ENCODE peak calls at places on chromosomes 6 and 20, in five cellular contexts. R is tibial nerve; C is tibial artery; G is CD8-positive, alpha-beta T cell; K is PC-3. M is an unnamed sample. For H3K9me3, the result is how much of the 10 kb centered on the place peaks cover.

GRCh38 chr6:123945386-123945785 is 141.7 kb downstream of the NKAIN2 start:
- DNase-seq in R (no peak), K (no peak), C (no peak), G (no peak), M (no peak)

GRCh38 chr6:72524011-72524645 is 97.7 kb upstream of the KCNQ5 start:
- DNase-seq in C (no peak), R (no peak), G (no peak), K (no peak), M (no peak)

GRCh38 chr6:141463237-141463977 is 669.3 kb upstream of the GJE1 start:
- DNase-seq in K (peak), R (no peak), G (no peak), C (no peak), M (no peak)

GRCh38 chr6:30981942-30982772 is 1.4 kb upstream of the MUC21 start:
- DNase-seq in R (peak), K (peak), C (peak), G (no peak), M (no peak)

GRCh38 chr6:151807513-151808330 is at the start of gene ESR1:
- DNase-seq in K (peak), R (peak), G (no peak), C (peak), M (peak)

GRCh38 chr6:167317172-167317571 is 7.7 kb upstream of the TTLL2 start:
- DNase-seq in K (no peak), C (no peak), G (no peak), R (no peak), M (no peak)

GRCh38 chr6:11317885-11318771 is 85.7 kb upstream of the NEDD9 start:
- DNase-seq in C (no peak), K (peak), R (peak), G (peak), M (peak)

GRCh38 chr20:22623211-22623610 is 38.8 kb upstream of the FOXA2 start:
- DNase-seq in G (no peak), C (no peak), R (no peak), K (peak), M (no peak)

GRCh38 chr6:814378-815347 is 121.7 kb upstream of the EXOC2 start:
- DNase-seq in C (no peak), G (no peak), R (no peak), K (no peak), M (no peak)

GRCh38 chr6:53916804-53917463 is 122.1 kb downstream of the LRRC1 start:
- DNase-seq in G (no peak), K (no peak), R (no peak), C (no peak), M (no peak)

GRCh38 chr20:21398505-21399057 is 1.3 kb upstream of the NKX2-4 start:
- DNase-seq in C (no peak), R (no peak), G (no peak), K (no peak), M (no peak)

GRCh38 chr6:7673063-7673536 is 52.8 kb upstream of the BMP6 start:
- DNase-seq in G (no peak), C (peak), K (peak), R (peak), M (peak)

GRCh38 chr20:54292186-54292585 is 84.3 kb downstream of the PFDN4 start:
- DNase-seq in K (peak), G (no peak), C (no peak), R (no peak), M (no peak)

GRCh38 chr20:13739726-13740649 is 44.7 kb downstream of the ESF1 start:
- DNase-seq in K (no peak), C (no peak), G (no peak), R (no peak), M (no peak)

GRCh38 chr6:36249010-36249409 is 20.9 kb upstream of the PNPLA1 start:
- DNase-seq in C (no peak), R (no peak), G (no peak), K (peak), M (no peak)

GRCh38 chr20:32922466-32922865 is 63.7 kb downstream of the EFCAB8 start:
- DNase-seq in C (no peak), G (no peak), K (no peak), R (no peak), M (no peak)

GRCh38 chr6:36577298-36577697 is 16.9 kb upstream of the SRSF3 start:
- DNase-seq in R (peak), K (peak), C (no peak), G (no peak), M (no peak)

GRCh38 chr6:108839068-108839467 is 9.2 kb upstream of the ARMC2 start:
- DNase-seq in K (no peak), R (no peak), G (no peak), C (no peak), M (no peak)

GRCh38 chr6:89925826-89926225 is 31.6 kb downstream of the GJA10 start:
- DNase-seq in K (peak), R (no peak), G (no peak), C (no peak), M (no peak)

GRCh38 chr20:23889775-23890187 is 10.2 kb upstream of the CST5 start:
- DNase-seq in C (no peak), K (peak), R (no peak), G (peak), M (peak)

GRCh38 chr20:1907586-1907985 is 12.4 kb downstream of the SIRPA start:
- DNase-seq in R (no peak), G (no peak), K (no peak), C (no peak), M (no peak)

GRCh38 chr20:58536289-58536688 is 21.1 kb upstream of the APCDD1L start:
- DNase-seq in R (no peak), G (no peak), C (no peak), K (no peak), M (no peak)
- H3K9me3 ChIP-seq in R (under half), G (under half), C (under half), K (under half), M (under half)

GRCh38 chr6:106857771-106858652 is 116.5 kb downstream of the CD24 start:
- DNase-seq in K (no peak), C (no peak), R (no peak), G (no peak), M (no peak)
- H3K9me3 ChIP-seq in K (under half), C (under half), R (under half), G (under half), M (under half)

GRCh38 chr6:169934699-169935347 is 183.4 kb downstream of the ERMARD start:
- DNase-seq in R (no peak), G (no peak), C (no peak), K (no peak), M (no peak)

GRCh38 chr6:169937389-169938261 is 186.2 kb downstream of the ERMARD start:
- DNase-seq in G (no peak), K (no peak), C (no peak), R (no peak), M (no peak)

GRCh38 chr6:169935861-169936260 is 184.4 kb downstream of the ERMARD start:
- DNase-seq in R (no peak), C (no peak), K (no peak), G (no peak), M (no peak)

GRCh38 chr6:169935348-169935718 is 183.9 kb downstream of the ERMARD start:
- DNase-seq in G (no peak), R (no peak), K (peak), C (no peak), M (no peak)

GRCh38 chr6:169936355-169936975 is 185.0 kb downstream of the ERMARD start:
- DNase-seq in G (no peak), R (no peak), C (no peak), K (no peak), M (no peak)
- H3K9me3 ChIP-seq in G (under half), R (under half), C (under half), K (under half), M (under half)

DNA sequence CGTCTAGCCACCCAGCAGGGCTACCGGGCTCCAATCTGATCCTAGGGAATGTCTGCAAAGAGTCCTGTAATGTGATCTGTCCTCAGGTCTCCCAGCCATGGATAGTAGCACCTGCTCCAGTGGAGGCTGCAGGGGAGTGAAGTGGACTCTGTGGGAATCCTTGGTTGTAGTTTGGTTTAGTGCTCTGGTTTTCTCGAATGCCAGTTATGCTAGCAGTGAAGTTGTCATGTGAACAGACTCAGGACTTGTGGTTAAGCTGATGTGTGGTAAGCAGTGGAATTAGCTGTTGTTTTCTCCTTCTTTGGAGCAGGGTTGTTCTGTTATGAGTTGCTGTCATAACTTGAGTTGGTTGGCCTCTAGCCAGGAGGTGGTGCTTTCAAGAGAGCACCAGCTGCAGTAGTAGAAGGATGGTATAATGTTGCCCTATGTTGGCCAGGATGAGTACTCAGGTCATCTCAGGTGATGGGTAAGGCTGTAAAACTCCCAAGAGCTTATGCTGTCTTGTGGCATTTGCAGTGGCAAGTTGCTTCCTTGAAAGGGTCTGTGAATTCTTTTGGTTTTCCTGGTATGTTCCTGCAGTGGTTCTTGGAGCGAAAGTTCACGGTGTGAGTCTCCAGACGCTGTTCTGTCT is 390.2 kb downstream of the UTRN start:
- DNase-seq in K (no peak), C (peak), R (peak), G (no peak), M (no peak)
- H3K9me3 ChIP-seq in K (under half), C (under half), R (under half), G (under half), M (under half)

DNA sequence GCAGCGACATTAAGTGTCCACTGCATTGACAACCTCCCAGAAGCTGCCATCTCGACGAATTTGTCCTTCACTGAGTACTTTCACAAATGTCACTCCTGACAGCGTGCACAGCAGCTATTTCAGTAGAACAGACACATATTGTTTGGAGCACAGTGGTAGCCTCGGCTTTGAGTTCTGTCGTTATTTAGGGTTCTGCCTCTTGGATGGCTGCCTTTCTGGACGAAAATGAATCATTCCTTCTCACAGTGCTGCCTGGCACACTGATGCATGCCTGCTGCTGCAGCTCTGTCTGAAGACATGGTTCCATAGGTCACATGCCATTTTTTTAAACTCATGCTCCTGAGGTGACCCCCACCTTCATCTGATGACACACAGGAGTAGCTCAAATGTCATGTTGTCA is 477.0 kb downstream of the C6orf118 start:
- DNase-seq in C (no peak), R (no peak), K (no peak), G (no peak), M (no peak)
- H3K9me3 ChIP-seq in C (under half), R (under half), K (under half), G (under half), M (under half)

DNA sequence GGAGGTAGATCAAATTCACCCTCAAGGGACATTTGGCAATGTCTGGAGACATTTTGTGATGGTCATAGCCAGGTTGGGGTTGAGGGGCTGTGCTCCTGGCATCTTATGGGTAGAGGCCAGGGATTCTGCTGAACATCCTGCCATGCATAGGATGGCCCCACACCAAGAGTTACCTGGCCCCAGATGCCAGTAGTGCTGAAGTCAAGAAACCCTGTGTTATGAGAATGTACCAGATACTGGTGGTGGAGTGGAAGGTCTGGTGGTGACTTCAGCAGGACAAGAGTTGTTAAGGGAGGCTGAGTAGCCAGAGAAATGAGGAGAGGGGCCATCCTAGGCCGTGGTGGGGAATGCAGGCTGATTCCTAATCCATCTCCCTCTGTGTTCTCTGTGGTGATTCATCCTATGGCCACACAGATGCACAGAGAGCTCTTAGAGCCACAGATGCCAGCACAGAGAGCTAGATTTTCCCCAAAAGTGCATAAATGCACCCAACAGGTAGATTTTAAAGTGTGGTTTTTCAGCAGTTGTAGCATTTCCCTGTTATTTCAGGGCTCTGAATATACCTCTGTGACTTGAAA is 43.6 kb downstream of the CDYL start:
- DNase-seq in C (no peak), G (no peak), R (no peak), K (no peak), M (no peak)
- H3K9me3 ChIP-seq in C (under half), G (under half), R (under half), K (under half), M (under half)

GRCh38 chr6:3090013-3090412 is 21.7 kb downstream of the RIPK1 start:
- DNase-seq in G (no peak), K (no peak), C (no peak), R (no peak), M (no peak)

GRCh38 chr6:3088446-3088845 is 20.2 kb downstream of the RIPK1 start:
- DNase-seq in R (peak), K (no peak), C (no peak), G (no peak), M (no peak)

GRCh38 chr6:3086282-3086946 is 18.1 kb downstream of the RIPK1 start:
- DNase-seq in R (no peak), C (no peak), K (no peak), G (no peak), M (no peak)

GRCh38 chr6:3085074-3085473 is 16.8 kb downstream of the RIPK1 start:
- DNase-seq in C (no peak), R (no peak), K (no peak), G (no peak), M (no peak)

GRCh38 chr6:3088853-3089445 is 20.7 kb downstream of the RIPK1 start:
- DNase-seq in K (no peak), C (no peak), G (no peak), R (no peak), M (no peak)
- H3K9me3 ChIP-seq in K (under half), C (under half), G (under half), R (under half), M (under half)

DNA sequence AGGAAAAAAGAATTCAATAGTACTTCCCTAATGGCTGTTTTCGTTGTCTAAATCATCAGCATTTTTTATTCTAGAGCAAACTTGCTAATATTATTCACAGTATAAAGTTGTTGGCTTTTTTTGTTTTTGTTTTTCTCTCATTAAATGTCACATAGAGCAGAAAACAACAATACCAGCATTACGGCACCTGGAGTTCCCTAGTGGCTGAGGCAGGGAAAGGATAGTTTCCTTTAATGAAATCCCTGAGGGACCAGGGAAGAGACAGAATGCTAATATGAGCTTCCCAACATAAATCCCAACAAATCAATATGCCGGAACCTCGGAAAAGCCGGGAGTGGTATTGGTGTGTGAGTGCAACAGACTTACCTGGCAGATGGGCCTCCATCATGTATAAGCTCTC is 235.2 kb upstream of the ASCC3 start:
- DNase-seq in R (no peak), K (no peak), C (no peak), G (no peak), M (no peak)
- H3K9me3 ChIP-seq in R (under half), K (under half), C (under half), G (under half), M (under half)

DNA sequence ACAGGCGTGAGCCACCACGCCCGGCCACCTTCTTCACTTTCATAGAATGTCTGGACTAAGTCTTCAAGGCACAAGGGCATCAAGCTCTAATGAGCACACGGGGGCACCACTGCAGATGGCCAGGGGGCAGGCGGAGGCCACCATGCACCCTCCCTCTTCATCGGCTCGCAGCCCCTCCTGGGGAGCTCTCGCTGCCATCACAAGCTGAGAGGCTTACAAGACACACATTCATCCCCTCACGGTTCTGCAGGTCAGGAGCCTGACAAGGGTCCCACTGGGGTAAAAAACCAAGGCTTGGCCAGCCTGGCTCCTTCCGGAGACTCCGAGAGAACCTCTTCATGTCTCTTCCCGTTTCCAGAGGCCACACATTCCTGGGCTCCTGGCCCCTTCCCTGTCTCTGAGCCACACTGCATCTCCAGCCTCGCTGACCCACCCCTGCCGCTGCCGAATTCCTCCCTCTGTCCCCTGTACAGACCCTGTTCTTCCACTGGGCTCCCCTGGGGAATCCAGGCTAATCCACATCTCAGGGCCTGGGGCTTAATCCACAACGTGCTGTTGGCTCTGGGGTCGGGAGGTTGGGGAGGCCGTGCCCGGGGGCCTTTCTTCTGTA is 19.8 kb downstream of the DLL1 start:
- DNase-seq in R (no peak), K (no peak), G (no peak), C (no peak), M (peak)
- H3K9me3 ChIP-seq in R (under half), K (under half), G (under half), C (under half), M (under half)

GRCh38 chr6:137181876-137182653 is 8.6 kb upstream of the IL22RA2 start:
- DNase-seq in K (no peak), C (no peak), G (no peak), R (no peak), M (no peak)

GRCh38 chr6:137182654-137183073 is 9.2 kb upstream of the IL22RA2 start:
- DNase-seq in K (no peak), R (no peak), G (no peak), C (no peak), M (no peak)

GRCh38 chr6:137190710-137191109 is 17.3 kb upstream of the IL22RA2 start:
- DNase-seq in R (no peak), C (no peak), K (no peak), G (no peak), M (no peak)

GRCh38 chr6:137188855-137189254 is 15.4 kb upstream of the IL22RA2 start:
- DNase-seq in C (no peak), G (no peak), R (no peak), K (peak), M (no peak)

GRCh38 chr6:137185290-137185689 is 11.8 kb upstream of the IL22RA2 start:
- DNase-seq in C (no peak), R (no peak), K (no peak), G (no peak), M (no peak)
- H3K9me3 ChIP-seq in C (under half), R (under half), K (under half), G (under half), M (under half)